ENCODE peak calls at places on chromosomes 3 and 15, in four cellular contexts. U, Z, Y and H are unnamed samples.

GRCh38 chr3:30549600-30549999 is 56.8 kb upstream of the TGFBR2 start:
- DNase-seq in Y (no peak), Z (no peak), U (peak), H (peak)

GRCh38 chr3:18190646-18191045 is 234.5 kb downstream of the SATB1 start:
- DNase-seq in U (no peak), Z (no peak), Y (no peak), H (no peak)

GRCh38 chr3:171028025-171028778 is 1.7 kb upstream of the SLC2A2 start:
- DNase-seq in Z (peak), U (peak), Y (peak), H (peak)

GRCh38 chr3:72625616-72626337 is 222.5 kb downstream of the SHQ1 start:
- DNase-seq in U (no peak), Z (no peak), Y (no peak), H (no peak)

GRCh38 chr3:31942446-31942845 is 38.6 kb downstream of the OSBPL10 start:
- DNase-seq in U (no peak), Y (no peak), Z (no peak), H (no peak)

GRCh38 chr3:53753518-53754183 is 92.6 kb downstream of the CHDH start:
- DNase-seq in Z (no peak), U (no peak), Y (no peak), H (no peak)

GRCh38 chr3:17014734-17015133 is 130.0 kb downstream of the PLCL2 start:
- DNase-seq in Z (no peak), Y (no peak), U (no peak), H (no peak)

GRCh38 chr3:101676219-101676764 is 640 bp downstream of the ZBTB11 start:
- DNase-seq in U (peak), Z (peak), Y (peak), H (peak)

GRCh38 chr3:12308517-12308916 is 19.6 kb downstream of the PPARG start:
- DNase-seq in U (no peak), Z (no peak), Y (no peak), H (peak)

GRCh38 chr15:98257290-98257689 is 296.8 kb downstream of the ARRDC4 start:
- DNase-seq in U (no peak), Z (no peak), Y (no peak), H (no peak)

GRCh38 chr3:48695113-48695753 is 9.5 kb upstream of the NCKIPSD start:
- DNase-seq in Z (no peak), U (peak), Y (no peak), H (peak)

GRCh38 chr3:135084976-135085375 is 289.9 kb downstream of the EPHB1 start:
- DNase-seq in Z (no peak), Y (no peak), U (no peak), H (no peak)

GRCh38 chr15:29924750-29925149 is 102.5 kb upstream of the TJP1 start:
- DNase-seq in U (peak), Y (no peak), Z (no peak), H (peak)

GRCh38 chr3:135231646-135232625 is 436.9 kb downstream of the EPHB1 start:
- DNase-seq in Y (no peak), Z (no peak), U (peak), H (no peak)

GRCh38 chr3:79167651-79168416 is 600.0 kb downstream of the ROBO1 start:
- DNase-seq in Y (no peak), Z (no peak), U (no peak), H (peak)

GRCh38 chr3:15172806-15173205 is 33.2 kb upstream of the CAPN7 start:
- DNase-seq in Z (no peak), U (no peak), Y (no peak), H (no peak)

GRCh38 chr3:135261214-135261775 is 466.2 kb downstream of the EPHB1 start:
- DNase-seq in Y (no peak), Z (no peak), U (no peak), H (no peak)

GRCh38 chr15:54066403-54066802 is 88.2 kb downstream of the UNC13C start:
- DNase-seq in Y (no peak), U (no peak), Z (no peak), H (no peak)

GRCh38 chr3:120524171-120524923 is 71.8 kb upstream of the NDUFB4 start:
- DNase-seq in U (no peak), Z (no peak), Y (no peak), H (peak)